ENCODE peak calls at places on chromosomes 1 and 21, in ten cellular contexts. Z, D, B, S, I, J, M, P, Y and N are unnamed samples.

GRCh38 chr1:212942679-212943392 is 7.5 kb upstream of the VASH2 start:
- DNase-seq in S (no peak), J (no peak), D (no peak), I (no peak), P (no peak), Z (no peak), Y (no peak), B (no peak), M (no peak), N (no peak)

GRCh38 chr1:237562247-237562823 is 328.4 kb downstream of the ZP4 start:
- DNase-seq in J (no peak), P (no peak), Z (peak), M (no peak), B (no peak), S (peak), I (no peak), D (no peak), Y (no peak), N (no peak)

GRCh38 chr1:11280719-11281376 is 7.8 kb downstream of the UBIAD1 start:
- DNase-seq in J (no peak), D (no peak), P (no peak), I (no peak), M (no peak), Y (no peak), Z (no peak), B (no peak), S (no peak), N (no peak)

GRCh38 chr1:43135857-43136781 is 36.0 kb downstream of the EBNA1BP2 start:
- DNase-seq in Y (peak), M (no peak), D (no peak), J (no peak), P (no peak), Z (no peak), I (no peak), B (no peak), S (no peak), N (no peak)

GRCh38 chr1:10490271-10490970 is 15.7 kb downstream of the PEX14 start:
- DNase-seq in D (no peak), S (peak), Z (no peak), Y (no peak), I (no peak), B (no peak), J (no peak), M (no peak), P (no peak), N (no peak)

GRCh38 chr1:46489169-46489637 is 433 bp upstream of the DMBX1 start:
- DNase-seq in D (peak), B (no peak), P (no peak), Y (no peak), S (no peak), Z (no peak), I (no peak), M (no peak), J (no peak), N (no peak)

GRCh38 chr1:1775364-1776226 is 2.7 kb downstream of the NADK start:
- DNase-seq in Z (no peak), B (no peak), J (no peak), Y (no peak), P (peak), D (no peak), M (peak), S (peak), I (no peak), N (no peak)

GRCh38 chr1:146046664-146047063 is 25.1 kb upstream of the HJV start:
- DNase-seq in D (no peak), I (no peak), Y (no peak), M (no peak), S (no peak), Z (no peak), B (no peak), P (no peak), J (no peak), N (no peak)

GRCh38 chr1:168469690-168470089 is 74.1 kb downstream of the XCL2 start:
- DNase-seq in Z (peak), M (peak), S (no peak), B (no peak), P (peak), Y (peak), J (peak), I (peak), D (peak), N (no peak)

GRCh38 chr1:1677718-1678580 is 14.6 kb downstream of the SLC35E2B start:
- DNase-seq in I (no peak), J (no peak), P (no peak), Z (no peak), D (peak), S (no peak), Y (no peak), B (no peak), M (peak), N (no peak)

GRCh38 chr1:15627343-15627988 is 10.2 kb downstream of the DDI2 start:
- DNase-seq in Y (no peak), B (no peak), Z (no peak), J (no peak), D (no peak), S (no peak), P (no peak), I (no peak), M (no peak), N (no peak)

GRCh38 chr1:47678464-47678980 is 240.7 kb downstream of the FOXD2 start:
- DNase-seq in I (no peak), Z (no peak), M (no peak), P (no peak), D (no peak), B (no peak), S (no peak), Y (no peak), J (no peak), N (no peak)

GRCh38 chr1:230822092-230822581 is 46.2 kb downstream of the C1orf198 start:
- DNase-seq in I (no peak), D (no peak), P (peak), Z (no peak), J (peak), Y (no peak), B (no peak), S (no peak), M (no peak), N (no peak)

GRCh38 chr1:11107541-11107940 is 7.9 kb upstream of the EXOSC10 start:
- DNase-seq in Y (no peak), D (no peak), B (no peak), P (no peak), M (no peak), Z (no peak), I (no peak), J (no peak), S (no peak), N (no peak)

GRCh38 chr1:164296172-164296571 is 262.8 kb upstream of the PBX1 start:
- DNase-seq in J (peak), M (peak), Z (no peak), B (no peak), I (no peak), D (peak), S (peak), P (peak), Y (no peak), N (no peak)

GRCh38 chr1:165403835-165404482 is 41.0 kb downstream of the RXRG start:
- DNase-seq in M (no peak), S (peak), Z (peak), J (no peak), D (no peak), I (peak), P (no peak), Y (no peak), B (no peak), N (no peak)

GRCh38 chr1:203156280-203156679 is 19.3 kb downstream of the MYBPH start:
- DNase-seq in D (no peak), P (no peak), B (no peak), Z (no peak), Y (no peak), J (no peak), I (no peak), S (no peak), M (no peak), N (no peak)

GRCh38 chr1:228938248-228938891 is 203.1 kb downstream of the RHOU start:
- DNase-seq in D (no peak), B (no peak), Y (peak), S (no peak), J (no peak), M (peak), P (no peak), Z (no peak), I (no peak), N (no peak)

GRCh38 chr1:84298336-84298687 is 3.2 kb upstream of the SAMD13 start:
- DNase-seq in B (peak), J (peak), M (peak), D (peak), Z (peak), I (no peak), P (peak), S (peak), Y (peak), N (peak)

GRCh38 chr1:178294654-178295053 is 200.8 kb downstream of the RASAL2 start:
- DNase-seq in I (no peak), D (no peak), B (no peak), Y (no peak), S (peak), P (no peak), M (no peak), J (no peak), Z (no peak), N (no peak)

GRCh38 chr1:119873166-119874025 is 22.9 kb downstream of the ADAM30 start:
- DNase-seq in B (no peak), J (peak), Y (no peak), S (no peak), P (no peak), Z (no peak), I (no peak), D (no peak), M (no peak), N (no peak)

GRCh38 chr1:116909511-116910378 is at the start of gene PTGFRN:
- DNase-seq in D (peak), J (peak), Z (peak), P (peak), B (no peak), S (peak), I (peak), M (peak), Y (peak), N (no peak)

GRCh38 chr1:111647738-111648137 is 28.1 kb downstream of the RAP1A start:
- DNase-seq in S (no peak), J (no peak), B (no peak), Y (no peak), M (no peak), I (no peak), P (no peak), D (no peak), Z (no peak), N (no peak)

GRCh38 chr1:169368406-169368769 is 393 bp downstream of the BLZF1 start:
- DNase-seq in I (no peak), B (peak), Y (peak), S (peak), M (no peak), Z (no peak), J (no peak), P (no peak), D (peak), N (no peak)

GRCh38 chr21:29053656-29054055 is 19.8 kb downstream of the CCT8 start:
- DNase-seq in Z (no peak), D (no peak), M (no peak), Y (no peak), J (no peak), B (no peak), S (no peak), I (no peak), P (no peak), N (no peak)

GRCh38 chr1:15948091-15948591 is 27.8 kb downstream of the ZBTB17 start:
- DNase-seq in B (no peak), S (peak), D (no peak), M (no peak), I (no peak), Y (no peak), Z (no peak), J (peak), P (no peak), N (no peak)

GRCh38 chr1:244969355-244970235 is 105.3 kb upstream of the HNRNPU start:
- DNase-seq in Z (no peak), S (peak), Y (peak), I (peak), B (peak), D (peak), P (peak), J (peak), M (peak), N (peak)

GRCh38 chr1:94919241-94920030 is 7.5 kb downstream of the CNN3 start:
- DNase-seq in P (no peak), M (no peak), Z (no peak), Y (no peak), J (no peak), B (no peak), I (no peak), D (peak), S (no peak), N (no peak)

GRCh38 chr1:42456754-42457089 is 379 bp downstream of the PPCS start:
- DNase-seq in D (peak), B (peak), Y (peak), I (no peak), S (no peak), J (peak), M (peak), Z (peak), P (no peak), N (no peak)

GRCh38 chr21:27480841-27481261 is 514.0 kb upstream of the ADAMTS5 start:
- DNase-seq in S (no peak), Y (no peak), Z (no peak), B (no peak), M (no peak), D (no peak), P (no peak), I (no peak), J (no peak), N (no peak)

GRCh38 chr1:64161347-64162080 is 41.9 kb upstream of the UBE2U start:
- DNase-seq in P (no peak), I (no peak), J (no peak), M (no peak), B (no peak), Z (no peak), Y (no peak), S (no peak), D (no peak), N (no peak)

DNA sequence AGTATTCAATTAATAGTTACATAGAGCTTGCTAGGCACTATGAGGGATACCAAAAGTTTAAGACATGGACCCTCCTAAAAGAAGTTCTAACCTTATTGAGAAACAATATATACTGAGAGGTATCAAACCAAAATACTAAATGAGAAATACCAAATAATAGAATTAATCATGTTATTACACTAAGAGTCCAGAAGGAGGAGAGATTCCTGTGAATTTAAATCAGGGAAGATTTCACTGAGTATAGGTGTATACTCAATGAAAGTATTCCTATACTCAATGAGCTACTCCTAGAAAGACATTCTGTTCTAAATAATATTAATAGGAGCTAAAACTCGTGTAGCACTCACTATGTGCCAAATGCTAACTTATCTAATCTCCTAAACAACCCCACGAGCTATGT is 9.4 kb downstream of the CR1L start:
- DNase-seq in S (no peak), M (no peak), Z (no peak), D (no peak), B (no peak), J (no peak), P (no peak), Y (no peak), I (no peak), N (no peak)
- TF ChIP-seq CTCF in S (peak), M (peak), Z (peak), D (no peak), B (no peak), J (no peak), P (peak), Y (peak), I (peak), N (no peak)

GRCh38 chr21:42734323-42734971 is 81.0 kb downstream of the PDE9A start:
- DNase-seq in J (no peak), M (no peak), I (no peak), P (no peak), Z (peak), D (peak), S (no peak), B (no peak), Y (no peak), N (no peak)

GRCh38 chr21:42732033-42732410 is 78.6 kb downstream of the PDE9A start:
- DNase-seq in Y (no peak), S (no peak), Z (no peak), P (no peak), M (no peak), I (no peak), B (no peak), D (peak), J (no peak), N (no peak)

GRCh38 chr21:42731264-42732032 is 78.0 kb downstream of the PDE9A start:
- DNase-seq in P (no peak), S (no peak), I (peak), Y (no peak), D (peak), B (no peak), Z (no peak), M (no peak), J (no peak), N (no peak)

GRCh38 chr21:42733874-42734273 is 80.5 kb downstream of the PDE9A start:
- DNase-seq in J (no peak), S (no peak), P (no peak), Y (no peak), D (peak), M (no peak), B (no peak), I (no peak), Z (no peak), N (no peak)

DNA sequence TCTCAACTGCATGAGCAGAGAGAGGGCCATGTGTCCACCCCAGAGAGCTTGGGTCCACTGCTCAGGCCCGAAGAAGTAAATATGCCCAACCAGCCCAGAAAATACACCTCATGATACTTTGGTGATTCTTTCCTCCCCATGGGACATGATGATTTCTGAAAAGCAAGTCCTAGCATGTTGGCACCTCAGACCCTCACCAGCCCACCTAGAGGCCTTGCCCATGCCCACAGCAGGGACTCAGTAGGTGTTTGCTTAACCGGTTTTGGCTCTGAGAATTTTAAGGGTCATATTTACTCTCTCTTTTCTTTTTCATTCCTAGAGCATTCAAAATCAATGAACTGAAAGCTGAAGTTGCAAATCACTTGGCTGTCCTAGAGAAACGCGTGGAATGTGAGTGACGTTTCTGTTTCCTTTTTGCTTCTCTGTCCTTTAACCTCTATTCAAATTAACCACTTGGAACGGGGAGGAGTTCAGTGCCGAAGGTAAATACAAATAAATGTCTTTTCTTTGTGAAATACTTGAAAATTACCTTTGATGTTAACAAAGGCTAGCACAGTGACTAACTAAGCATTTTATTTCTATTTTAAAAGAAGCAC is 79.7 kb downstream of the PDE9A start:
- DNase-seq in M (no peak), I (no peak), D (peak), Y (no peak), S (no peak), Z (no peak), P (no peak), B (no peak), J (no peak), N (peak)
- H3K27ac ChIP-seq in M (no peak), I (no peak), D (peak), Y (no peak), S (no peak), Z (no peak), P (no peak), B (no peak), J (no peak), N (peak)

DNA sequence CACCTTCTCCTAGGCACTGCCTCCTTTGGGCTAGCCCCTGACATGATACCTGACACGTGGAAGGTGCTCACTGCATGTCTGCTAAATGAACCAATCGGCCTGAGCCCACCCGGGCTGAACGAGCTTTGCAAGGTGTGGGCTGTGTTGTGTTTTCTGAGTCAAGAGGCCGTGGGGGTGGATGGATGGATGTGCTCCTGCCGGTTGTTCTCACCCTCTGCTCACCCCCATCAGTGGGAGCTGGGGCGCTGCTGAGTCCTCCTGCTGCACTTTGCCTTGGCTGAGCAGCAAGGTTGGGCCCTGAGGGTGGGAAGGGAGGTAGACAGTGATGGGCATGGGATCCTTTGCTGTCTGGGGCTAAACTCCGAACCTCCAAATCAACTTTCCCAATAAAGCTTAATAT is 6.7 kb upstream of the CACNA1E start:
- DNase-seq in I (no peak), Y (no peak), Z (no peak), P (no peak), D (no peak), J (no peak), B (no peak), M (no peak), S (no peak), N (no peak)
- H3K4me3 ChIP-seq in I (no peak), Y (no peak), Z (no peak), P (no peak), D (no peak), J (no peak), B (no peak), M (no peak), S (no peak), N (no peak)

GRCh38 chr1:25590096-25590824 is 26.3 kb upstream of the MAN1C1 start:
- DNase-seq in Z (no peak), Y (no peak), D (no peak), P (peak), B (no peak), S (no peak), I (no peak), M (peak), J (no peak), N (no peak)
- TF ChIP-seq CTCF in Z (no peak), Y (peak), D (no peak), P (no peak), B (no peak), S (no peak), I (no peak), M (peak), J (no peak), N (no peak)

DNA sequence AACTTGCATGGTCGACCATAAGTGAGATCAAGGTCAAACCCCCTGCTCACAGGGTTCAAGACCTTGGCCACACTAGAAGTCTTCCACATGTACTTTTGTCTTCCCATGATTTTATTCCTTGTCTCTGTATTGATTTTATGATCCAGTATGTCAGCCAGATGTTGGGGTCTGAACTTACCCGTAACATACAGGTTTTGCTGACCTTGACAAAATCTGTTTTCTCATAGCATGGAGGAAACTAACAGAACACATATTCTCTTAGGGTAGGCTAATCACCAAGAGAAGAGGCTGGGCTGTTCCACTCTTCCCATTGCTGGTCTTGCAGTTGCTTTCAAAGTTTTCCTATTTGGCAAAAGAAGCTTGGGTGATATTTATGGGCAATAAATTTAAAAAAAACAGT is 284.0 kb downstream of the DNM3 start:
- DNase-seq in D (no peak), I (no peak), B (no peak), P (no peak), S (no peak), Y (no peak), J (no peak), M (no peak), Z (no peak), N (no peak)
- H3K27ac ChIP-seq in D (no peak), I (no peak), B (no peak), P (no peak), S (no peak), Y (peak), J (no peak), M (no peak), Z (no peak), N (no peak)

GRCh38 chr1:50973875-50974617 is 4.0 kb downstream of the CDKN2C start:
- DNase-seq in J (no peak), S (peak), D (no peak), B (no peak), I (no peak), P (no peak), Z (no peak), M (no peak), Y (no peak), N (no peak)

GRCh38 chr1:50973255-50973654 is 3.2 kb downstream of the CDKN2C start:
- DNase-seq in S (no peak), B (no peak), Y (no peak), Z (no peak), D (no peak), M (no peak), P (no peak), I (no peak), J (no peak), N (no peak)

GRCh38 chr1:50971748-50972305 is 1.8 kb downstream of the CDKN2C start:
- DNase-seq in Z (no peak), J (no peak), D (no peak), S (no peak), M (no peak), P (no peak), I (no peak), B (no peak), Y (no peak), N (no peak)

GRCh38 chr1:50970927-50971582 is 1.0 kb downstream of the CDKN2C start:
- DNase-seq in I (no peak), J (no peak), B (no peak), D (no peak), Z (no peak), P (no peak), Y (no peak), M (no peak), S (no peak), N (no peak)

GRCh38 chr1:50972766-50973165 is 2.7 kb downstream of the CDKN2C start:
- DNase-seq in S (no peak), M (no peak), P (no peak), Y (no peak), I (no peak), J (no peak), D (no peak), Z (no peak), B (no peak), N (no peak)
- H3K4me3 ChIP-seq in S (no peak), M (no peak), P (peak), Y (peak), I (no peak), J (no peak), D (peak), Z (peak), B (no peak), N (peak)